ENCODE peak calls at places on chromosomes 6 and 20, in nine cellular contexts. F is NCI-H748 treated with DMSO at 0.1 percent for 48 hours; B is HTR-8/SVneo; H is Caki2; Q is CD8-positive, alpha-beta memory T cell; V is COLO829; G is WERI-Rb-1; U is fibroblast of lung; A is DMS 273 treated with DMSO at 0.1 percent for 48 hours. E is an unnamed sample.

GRCh38 chr20:1820137-1821074 is 74.8 kb upstream of the SIRPA start:
- DNase-seq in F (no peak), B (no peak), H (no peak), Q (no peak), V (no peak), G (no peak), U (peak), A (no peak), E (no peak)

GRCh38 chr6:118324081-118324480 is 224.0 kb upstream of the PLN start:
- DNase-seq in F (no peak), B (no peak), H (no peak), Q (no peak), V (no peak), G (no peak), U (no peak), A (no peak), E (no peak)

GRCh38 chr6:3355358-3356055 is 96.8 kb downstream of the PSMG4 start:
- DNase-seq in F (no peak), B (no peak), H (no peak), Q (no peak), V (no peak), G (peak), U (no peak), A (no peak), E (no peak)

GRCh38 chr6:98832282-98833100 is 1.9 kb upstream of the POU3F2 start:
- DNase-seq in F (peak), B (no peak), H (peak), Q (no peak), V (no peak), G (peak), U (peak), A (no peak), E (no peak)

GRCh38 chr20:37567331-37567665 is 39.6 kb upstream of the BLCAP start:
- DNase-seq in F (no peak), B (no peak), H (no peak), Q (no peak), V (no peak), G (no peak), U (no peak), A (no peak), E (no peak)

GRCh38 chr6:63415286-63415685 is 95.5 kb upstream of the LGSN start:
- DNase-seq in F (no peak), B (no peak), H (no peak), Q (no peak), V (no peak), G (no peak), U (no peak), A (no peak), E (no peak)

GRCh38 chr20:3720068-3720467 is 7.7 kb upstream of the SIGLEC1 start:
- DNase-seq in F (no peak), B (no peak), H (no peak), Q (no peak), V (no peak), G (no peak), U (no peak), A (no peak), E (no peak)

GRCh38 chr6:75748743-75749538 is at the start of gene MYO6:
- DNase-seq in F (peak), B (peak), H (peak), Q (peak), V (no peak), G (peak), U (peak), A (no peak), E (peak)

GRCh38 chr6:71676298-71676697 is 210.1 kb upstream of the RIMS1 start:
- DNase-seq in F (no peak), B (no peak), H (no peak), Q (no peak), V (no peak), G (no peak), U (no peak), A (no peak), E (no peak)

GRCh38 chr6:124977067-124977908 is 15.1 kb downstream of the RNF217 start:
- DNase-seq in F (no peak), B (no peak), H (no peak), Q (no peak), V (no peak), G (no peak), U (no peak), A (no peak), E (no peak)

GRCh38 chr6:24827162-24827561 is 28.4 kb upstream of the ARMH2 start:
- DNase-seq in F (no peak), B (peak), H (peak), Q (no peak), V (no peak), G (peak), U (no peak), A (peak), E (no peak)

GRCh38 chr6:18122128-18123093 is at the start of gene NHLRC1:
- DNase-seq in F (peak), B (peak), H (peak), Q (peak), V (peak), G (peak), U (peak), A (no peak), E (peak)

GRCh38 chr6:112846711-112847110 is 499.6 kb downstream of the RFPL4B start:
- DNase-seq in F (no peak), B (no peak), H (no peak), Q (no peak), V (no peak), G (no peak), U (peak), A (no peak), E (no peak)

GRCh38 chr20:59566631-59567524 is 37.5 kb upstream of the PHACTR3 start:
- DNase-seq in F (no peak), B (no peak), H (no peak), Q (no peak), V (no peak), G (no peak), U (no peak), A (no peak), E (no peak)

GRCh38 chr6:9250852-9251251 is 815.5 kb upstream of the SLC35B3 start:
- DNase-seq in F (peak), B (peak), H (peak), Q (no peak), V (no peak), G (peak), U (peak), A (peak), E (peak)

GRCh38 chr6:113971786-113972185 is 838 bp upstream of the HDAC2 start:
- DNase-seq in F (no peak), B (no peak), H (no peak), Q (no peak), V (no peak), G (no peak), U (peak), A (no peak), E (no peak)

GRCh38 chr20:38863024-38863851 is 57.7 kb downstream of the PPP1R16B start:
- DNase-seq in F (no peak), B (no peak), H (no peak), Q (peak), V (no peak), G (no peak), U (no peak), A (no peak), E (no peak)

GRCh38 chr6:56649053-56649769 is 6.5 kb upstream of the DST start:
- DNase-seq in F (peak), B (no peak), H (no peak), Q (no peak), V (no peak), G (no peak), U (peak), A (no peak), E (no peak)

GRCh38 chr6:137258170-137258569 is 39.0 kb upstream of the IFNGR1 start:
- DNase-seq in F (no peak), B (no peak), H (no peak), Q (no peak), V (no peak), G (no peak), U (no peak), A (no peak), E (no peak)

GRCh38 chr20:25310268-25310920 is 62.5 kb downstream of the PYGB start:
- DNase-seq in F (peak), B (peak), H (peak), Q (peak), V (peak), G (peak), U (peak), A (peak), E (peak)

GRCh38 chr6:67909354-67909753 is 725.7 kb upstream of the ADGRB3 start:
- DNase-seq in F (no peak), B (no peak), H (no peak), Q (no peak), V (no peak), G (no peak), U (no peak), A (no peak), E (no peak)

GRCh38 chr6:125913864-125914351 is 42.7 kb upstream of the HINT3 start:
- DNase-seq in F (no peak), B (peak), H (peak), Q (no peak), V (peak), G (no peak), U (peak), A (no peak), E (peak)

GRCh38 chr6:126307859-126308258 is 32.1 kb upstream of the CENPW start:
- DNase-seq in F (no peak), B (no peak), H (no peak), Q (no peak), V (peak), G (no peak), U (peak), A (no peak), E (no peak)

GRCh38 chr20:23121766-23122095 is 35.6 kb upstream of the CD93 start:
- DNase-seq in F (no peak), B (no peak), H (no peak), Q (no peak), V (no peak), G (no peak), U (no peak), A (no peak), E (no peak)

GRCh38 chr6:107600936-107601335 is 111.0 kb downstream of the SOBP start:
- DNase-seq in F (no peak), B (peak), H (peak), Q (no peak), V (peak), G (no peak), U (peak), A (no peak), E (peak)

GRCh38 chr6:16206595-16207037 is 31.8 kb upstream of the GMPR start:
- DNase-seq in F (peak), B (peak), H (peak), Q (peak), V (peak), G (peak), U (peak), A (peak), E (peak)

GRCh38 chr20:57594092-57594911 is 25.9 kb downstream of the ZBP1 start:
- DNase-seq in F (no peak), B (peak), H (peak), Q (peak), V (peak), G (peak), U (peak), A (no peak), E (peak)

GRCh38 chr20:47677314-47678129 is 107.8 kb downstream of the SULF2 start:
- DNase-seq in F (peak), B (peak), H (peak), Q (peak), V (peak), G (peak), U (peak), A (no peak), E (peak)

GRCh38 chr6:86871681-86872080 is 65.6 kb upstream of the HTR1E start:
- DNase-seq in F (no peak), B (no peak), H (no peak), Q (no peak), V (no peak), G (no peak), U (no peak), A (no peak), E (no peak)

GRCh38 chr20:11891081-11891826 is 26.4 kb upstream of the BTBD3 start:
- DNase-seq in F (peak), B (no peak), H (peak), Q (no peak), V (peak), G (peak), U (peak), A (peak), E (peak)

GRCh38 chr20:11373391-11373790 is 544.3 kb upstream of the BTBD3 start:
- DNase-seq in F (peak), B (no peak), H (no peak), Q (no peak), V (no peak), G (no peak), U (peak), A (no peak), E (no peak)

GRCh38 chr6:85432554-85432953 is 17.3 kb upstream of the NT5E start:
- DNase-seq in F (no peak), B (no peak), H (no peak), Q (no peak), V (no peak), G (no peak), U (no peak), A (no peak), E (no peak)

GRCh38 chr6:53347921-53348435 is 772 bp downstream of the ELOVL5 start:
- DNase-seq in F (peak), B (peak), H (peak), Q (peak), V (no peak), G (peak), U (peak), A (peak), E (no peak)

GRCh38 chr6:63636516-63636968 is 940 bp downstream of the PHF3 start:
- DNase-seq in F (peak), B (no peak), H (peak), Q (peak), V (peak), G (peak), U (peak), A (no peak), E (peak)

GRCh38 chr6:140043762-140044378 is 669.4 kb upstream of the CITED2 start:
- DNase-seq in F (no peak), B (no peak), H (peak), Q (no peak), V (peak), G (no peak), U (peak), A (no peak), E (peak)

GRCh38 chr20:9617940-9618339 is 103.5 kb downstream of the LAMP5 start:
- DNase-seq in F (peak), B (peak), H (peak), Q (no peak), V (no peak), G (peak), U (peak), A (peak), E (peak)

GRCh38 chr6:39080246-39080875 is 31.8 kb downstream of the GLP1R start:
- DNase-seq in F (no peak), B (no peak), H (no peak), Q (no peak), V (no peak), G (peak), U (no peak), A (no peak), E (no peak)

GRCh38 chr6:138011413-138011812 is 95.8 kb downstream of the PERP start:
- DNase-seq in F (no peak), B (no peak), H (no peak), Q (no peak), V (no peak), G (no peak), U (no peak), A (no peak), E (no peak)

E was measured in NCI-H460.